ENCODE peak calls at places on chromosomes 7 and 10, in six cellular contexts. H is NCI-H1092 treated with DMSO at 0.1 percent for 48 hours, R is kidney tubule cell, L is HT-29, X is M059J, A is astrocyte of the spinal cord. E is an unnamed sample.

GRCh38 chr10:97865488-97865887 is 15.8 kb downstream of the GOLGA7B start:
- DNase-seq in H (no peak), R (no peak), L (no peak), X (peak), A (no peak), E (no peak)

GRCh38 chr7:55251911-55252310 is 113.2 kb upstream of the LANCL2 start:
- DNase-seq in H (no peak), R (no peak), L (no peak), X (no peak), A (no peak), E (no peak)

GRCh38 chr10:61890430-61890829 is 11.1 kb upstream of the ARID5B start:
- DNase-seq in H (no peak), R (no peak), L (no peak), X (no peak), A (no peak), E (no peak)

GRCh38 chr10:13938940-13939339 is 352.2 kb downstream of the PRPF18 start:
- DNase-seq in H (no peak), R (no peak), L (no peak), X (no peak), A (no peak), E (no peak)

GRCh38 chr10:70827358-70827757 is 11.6 kb downstream of the SGPL1 start:
- DNase-seq in H (no peak), R (no peak), L (no peak), X (peak), A (no peak), E (no peak)

GRCh38 chr10:29585488-29585976 is 49.2 kb downstream of the SVIL start:
- DNase-seq in H (no peak), R (no peak), L (peak), X (peak), A (peak), E (no peak)

GRCh38 chr7:107044347-107045194 is at the start of gene PRKAR2B:
- DNase-seq in H (peak), R (peak), L (no peak), X (peak), A (peak), E (peak)

GRCh38 chr10:122516733-122517132 is 43.8 kb upstream of the DMBT1 start:
- DNase-seq in H (no peak), R (no peak), L (no peak), X (no peak), A (no peak), E (no peak)

GRCh38 chr7:142562688-142563087 is 186.6 kb upstream of the PRSS1 start:
- DNase-seq in H (no peak), R (no peak), L (no peak), X (peak), A (no peak), E (no peak)

GRCh38 chr10:4914213-4914850 is 48.9 kb upstream of the AKR1C1 start:
- DNase-seq in H (no peak), R (no peak), L (no peak), X (peak), A (no peak), E (no peak)

GRCh38 chr10:113576853-113577252 is 24.0 kb downstream of the HABP2 start:
- DNase-seq in H (no peak), R (peak), L (peak), X (no peak), A (no peak), E (no peak)

GRCh38 chr10:119656760-119657159 is 5.6 kb downstream of the BAG3 start:
- DNase-seq in H (no peak), R (no peak), L (no peak), X (no peak), A (no peak), E (no peak)

GRCh38 chr7:101390901-101391301 is 28.2 kb downstream of the COL26A1 start:
- DNase-seq in H (no peak), R (no peak), L (no peak), X (peak), A (peak), E (no peak)

GRCh38 chr10:118835682-118836326 is 81.0 kb upstream of the CACUL1 start:
- DNase-seq in H (peak), R (peak), L (peak), X (peak), A (no peak), E (no peak)

GRCh38 chr10:92590623-92591549 is 2.0 kb upstream of the KIF11 start:
- DNase-seq in H (no peak), R (peak), L (no peak), X (peak), A (peak), E (peak)

GRCh38 chr7:35707422-35707821 is 12.5 kb upstream of the HERPUD2 start:
- DNase-seq in H (no peak), R (peak), L (no peak), X (peak), A (peak), E (no peak)

GRCh38 chr7:35726654-35727053 is 31.7 kb upstream of the HERPUD2 start:
- DNase-seq in H (no peak), R (no peak), L (no peak), X (no peak), A (no peak), E (no peak)

GRCh38 chr7:4175346-4175973 is 506.6 kb upstream of the FOXK1 start:
- DNase-seq in H (no peak), R (no peak), L (no peak), X (no peak), A (no peak), E (no peak)

GRCh38 chr10:78319371-78319770 is 285.7 kb downstream of the RPS24 start:
- DNase-seq in H (no peak), R (no peak), L (no peak), X (no peak), A (no peak), E (no peak)

GRCh38 chr7:155764432-155764798 is 47.8 kb downstream of the SHH start:
- DNase-seq in H (no peak), R (no peak), L (no peak), X (no peak), A (no peak), E (no peak)

GRCh38 chr10:3260066-3260834 is 87.7 kb upstream of the PITRM1 start:
- DNase-seq in H (no peak), R (no peak), L (no peak), X (no peak), A (no peak), E (no peak)

GRCh38 chr7:158244873-158245723 is 342.5 kb downstream of the PTPRN2 start:
- DNase-seq in H (no peak), R (no peak), L (no peak), X (no peak), A (no peak), E (no peak)

GRCh38 chr10:33434948-33435347 is 100.5 kb upstream of the NRP1 start:
- DNase-seq in H (no peak), R (no peak), L (no peak), X (no peak), A (no peak), E (no peak)

GRCh38 chr10:74163313-74164068 is 12.5 kb downstream of the ADK start:
- DNase-seq in H (no peak), R (no peak), L (no peak), X (no peak), A (no peak), E (no peak)

GRCh38 chr10:62585211-62585758 is 211.1 kb downstream of the ZNF365 start:
- DNase-seq in H (no peak), R (no peak), L (no peak), X (no peak), A (no peak), E (no peak)

GRCh38 chr7:117186218-117186617 is 136.6 kb downstream of the WNT2 start:
- DNase-seq in H (no peak), R (peak), L (no peak), X (peak), A (peak), E (no peak)

GRCh38 chr7:91941450-91941849 is 788 bp downstream of the AKAP9 start:
- DNase-seq in H (peak), R (peak), L (peak), X (peak), A (peak), E (peak)

GRCh38 chr7:22397981-22398380 is 41.0 kb upstream of the RAPGEF5 start:
- DNase-seq in H (no peak), R (no peak), L (no peak), X (no peak), A (no peak), E (no peak)

GRCh38 chr10:59995862-59996261 is 89.5 kb upstream of the CCDC6 start:
- DNase-seq in H (no peak), R (peak), L (no peak), X (no peak), A (no peak), E (no peak)

GRCh38 chr7:129502708-129503685 is 666 bp downstream of the SMKR1 start:
- DNase-seq in H (peak), R (no peak), L (no peak), X (peak), A (no peak), E (no peak)

GRCh38 chr10:44935201-44935960 is 24.2 kb upstream of the RASSF4 start:
- DNase-seq in H (no peak), R (peak), L (peak), X (peak), A (peak), E (no peak)

GRCh38 chr10:88028654-88029053 is 165.2 kb downstream of the PTEN start:
- DNase-seq in H (no peak), R (peak), L (peak), X (no peak), A (no peak), E (no peak)

GRCh38 chr7:79199961-79200360 is 253.5 kb downstream of the MAGI2 start:
- DNase-seq in H (no peak), R (no peak), L (no peak), X (peak), A (no peak), E (no peak)

GRCh38 chr7:30995541-30995940 is 31.8 kb downstream of the GHRHR start:
- DNase-seq in H (no peak), R (no peak), L (no peak), X (no peak), A (no peak), E (no peak)

GRCh38 chr7:3895341-3895740 is 594.3 kb downstream of the SDK1 start:
- DNase-seq in H (no peak), R (no peak), L (no peak), X (no peak), A (no peak), E (no peak)

GRCh38 chr10:79239275-79239779 is 107.9 kb upstream of the PPIF start:
- DNase-seq in H (no peak), R (peak), L (peak), X (peak), A (peak), E (no peak)

GRCh38 chr7:30503273-30504212 is 1.1 kb downstream of the GGCT start:
- DNase-seq in H (peak), R (no peak), L (peak), X (no peak), A (no peak), E (no peak)

GRCh38 chr7:964401-965231 is 10.1 kb upstream of the ADAP1 start:
- DNase-seq in H (no peak), R (no peak), L (peak), X (peak), A (peak), E (no peak)

GRCh38 chr7:134804351-134804750 is 24.9 kb downstream of the CALD1 start:
- DNase-seq in H (no peak), R (peak), L (no peak), X (no peak), A (peak), E (no peak)